ENCODE peak calls at places on chromosomes 16 and 17, in six cellular contexts. D is PC-3; C is central memory CD8-positive, alpha-beta T cell; M is T-cell; I is A172; R is heart right ventricle. O is an unnamed sample.
A peak's percentile ranks its signal among the peaks of the same experiment; 100 is the strongest.

GRCh38 chr16:8962393-8963009 is 1.2 kb downstream of the USP7 start:
- DNase-seq in R (no peak), M (peak; percentile 72), I (no peak), C (peak; percentile 28), D (peak; percentile 8), O (peak; percentile 75)

GRCh38 chr17:3609689-3610088 is 478 bp upstream of the TRPV1 start:
- DNase-seq in D (no peak), C (no peak), M (no peak), R (no peak), I (no peak), O (no peak)

GRCh38 chr16:1543085-1543896 is 9.8 kb downstream of the TMEM204 start:
- DNase-seq in I (peak; percentile 95), C (no peak), R (peak; percentile 86), D (peak; percentile 74), M (no peak), O (peak; percentile 24)

GRCh38 chr16:29775742-29776408 is 2.2 kb upstream of the ZG16 start:
- DNase-seq in M (no peak), I (peak; percentile 89), D (peak; percentile 52), R (no peak), C (no peak), O (no peak)

GRCh38 chr17:66673668-66674276 is 161.1 kb upstream of the CACNG5 start:
- DNase-seq in I (peak; percentile 67), M (peak; percentile 25), R (peak; percentile 46), D (peak; percentile 92), C (no peak), O (peak; percentile 86)

GRCh38 chr17:36731091-36731490 is 129.7 kb downstream of the MRM1 start:
- DNase-seq in M (no peak), I (no peak), C (no peak), R (no peak), D (peak; percentile 36), O (no peak)

GRCh38 chr16:17129971-17130370 is 340.8 kb downstream of the XYLT1 start:
- DNase-seq in D (no peak), C (no peak), M (no peak), R (no peak), I (no peak), O (no peak)

GRCh38 chr17:82095777-82096708 is 2.0 kb downstream of the FASN start:
- DNase-seq in D (peak; percentile 51), C (no peak), M (no peak), I (no peak), R (no peak), O (no peak)

GRCh38 chr17:40534431-40535189 is 30.7 kb downstream of the CCR7 start:
- DNase-seq in I (no peak), D (no peak), M (no peak), R (no peak), C (no peak), O (no peak)

GRCh38 chr16:58430718-58431117 is 38.4 kb downstream of the GINS3 start:
- DNase-seq in M (no peak), I (no peak), C (no peak), R (no peak), D (no peak), O (no peak)

GRCh38 chr16:81864646-81865382 is 85.7 kb downstream of the PLCG2 start:
- DNase-seq in D (no peak), M (no peak), I (no peak), C (no peak), R (no peak), O (no peak)

GRCh38 chr16:55478827-55479559 is at the start of gene MMP2:
- DNase-seq in M (no peak), R (peak; percentile 81), I (peak; percentile 54), D (no peak), C (no peak), O (no peak)

O was measured in central memory CD4-positive, alpha-beta T cell.